ENCODE peak calls at places on chromosome 19, in eight cellular contexts. I is activated CD4-positive, alpha-beta memory T cell treated with anti-CD3 and anti-CD28 coated beads, Interleukin-2, amount 10 ng/mL, durations not matched to agents 7 days and 5 days; X is choroid plexus epithelial cell; M is AG09319; T is left cardiac atrium; O is ELR; Y is NCI-H1092; A is neural crest cell. S is an unnamed sample.

GRCh38 chr19:16012552-16012951 is 63.7 kb upstream of the TPM4 start:
- DNase-seq in I (no peak), X (no peak), M (no peak), T (no peak), O (no peak), Y (no peak), A (no peak), S (no peak)

GRCh38 chr19:4352701-4353121 is 9.3 kb downstream of the MPND start:
- DNase-seq in I (peak), X (peak), M (no peak), T (no peak), O (peak), Y (peak), A (peak), S (peak)

GRCh38 chr19:29810504-29810871 is 1.3 kb upstream of the CCNE1 start:
- DNase-seq in I (no peak), X (peak), M (no peak), T (no peak), O (peak), Y (no peak), A (no peak), S (no peak)

GRCh38 chr19:35194022-35194984 is 34.2 kb downstream of the FAM187B start:
- DNase-seq in I (no peak), X (no peak), M (no peak), T (no peak), O (no peak), Y (no peak), A (no peak), S (no peak)

GRCh38 chr19:715347-715746 is 6.6 kb downstream of the PALM start:
- DNase-seq in I (no peak), X (no peak), M (no peak), T (no peak), O (no peak), Y (no peak), A (no peak), S (no peak)

GRCh38 chr19:46723023-46723461 is 6.1 kb upstream of the PRKD2 start:
- DNase-seq in I (no peak), X (no peak), M (no peak), T (peak), O (no peak), Y (no peak), A (no peak), S (no peak)

GRCh38 chr19:42480335-42481095 is 37.8 kb upstream of the CXCL17 start:
- DNase-seq in I (peak), X (peak), M (no peak), T (no peak), O (peak), Y (no peak), A (no peak), S (no peak)

GRCh38 chr19:11418518-11419506 is at the start of gene RGL3:
- DNase-seq in I (no peak), X (no peak), M (no peak), T (peak), O (peak), Y (no peak), A (no peak), S (no peak)

GRCh38 chr19:11096210-11096841 is 7.1 kb downstream of the LDLR start:
- DNase-seq in I (peak), X (peak), M (peak), T (peak), O (peak), Y (no peak), A (no peak), S (no peak)

GRCh38 chr19:8438236-8438635 is 6.5 kb upstream of the HNRNPM start:
- DNase-seq in I (no peak), X (no peak), M (no peak), T (no peak), O (no peak), Y (no peak), A (no peak), S (no peak)

GRCh38 chr19:31355330-31356289 is 6.4 kb upstream of the TSHZ3 start:
- DNase-seq in I (no peak), X (no peak), M (no peak), T (no peak), O (no peak), Y (no peak), A (no peak), S (no peak)